ENCODE peak calls at places on chromosomes 12 and 14, in five cellular contexts. E, H, X, N and C are unnamed samples.

GRCh38 chr14:81435578-81436295 is 35.6 kb upstream of the STON2 start:
- DNase-seq in H (no peak), X (peak), E (peak), N (no peak), C (peak)

GRCh38 chr12:34396006-34396860 is 373.9 kb downstream of the ALG10 start:
- DNase-seq in H (peak), N (no peak), X (peak), E (peak), C (peak)

GRCh38 chr14:59870277-59871165 is at the start of gene RTN1:
- DNase-seq in E (peak), N (no peak), H (no peak), X (peak), C (peak)

GRCh38 chr12:45728625-45729232 is 777 bp upstream of the ARID2 start:
- DNase-seq in H (peak), X (peak), N (peak), E (peak), C (peak)

GRCh38 chr14:68783408-68784297 is 9.2 kb downstream of the ZFP36L1 start:
- DNase-seq in E (peak), H (no peak), X (no peak), N (no peak), C (no peak)

GRCh38 chr14:67166450-67166853 is 22.8 kb upstream of the GARIN2 start:
- DNase-seq in N (no peak), H (no peak), E (peak), X (peak), C (peak)

GRCh38 chr12:6821674-6822433 is at the start of gene GPR162:
- DNase-seq in X (no peak), N (no peak), E (peak), H (no peak), C (peak)

GRCh38 chr14:98138666-98139065 is 1133.3 kb downstream of the BCL11B start:
- DNase-seq in X (peak), H (no peak), E (peak), N (no peak), C (peak)

GRCh38 chr14:101028971-101029667 is 125.6 kb upstream of the RTL1 start:
- DNase-seq in E (no peak), X (no peak), H (no peak), N (no peak), C (no peak)

GRCh38 chr14:85579957-85580356 is 50.0 kb downstream of the FLRT2 start:
- DNase-seq in X (no peak), N (no peak), E (no peak), H (no peak), C (no peak)

DNA sequence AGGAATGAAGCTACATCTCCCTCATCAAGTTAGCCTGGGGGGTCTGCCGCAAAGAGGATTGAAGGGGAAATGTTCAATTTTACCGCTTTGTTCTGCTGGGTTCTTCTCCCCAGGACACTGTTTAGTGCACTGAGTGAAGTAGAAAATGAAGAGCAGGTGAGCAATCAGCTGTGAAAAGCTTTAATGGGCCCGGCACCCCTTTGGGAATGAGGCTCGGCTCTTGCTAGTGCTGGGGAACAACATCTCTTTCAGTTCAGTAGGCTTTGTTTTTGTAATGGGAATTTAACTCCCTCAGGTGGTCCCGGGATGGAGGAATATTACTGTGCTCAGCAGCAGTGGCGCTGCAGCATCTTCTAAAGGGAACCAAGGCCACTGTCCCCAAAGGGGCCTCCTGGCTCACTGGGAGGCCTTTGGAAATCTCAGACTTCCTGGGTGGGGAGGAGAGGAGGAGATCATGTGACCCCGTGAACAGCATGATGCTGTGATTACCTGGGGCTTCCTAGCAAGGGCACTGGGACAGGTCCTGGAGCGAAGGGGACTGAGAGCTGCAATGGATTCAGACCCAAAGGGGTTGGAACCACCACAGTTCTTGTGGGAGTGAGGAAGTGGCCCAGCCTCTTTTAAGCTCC is 85.2 kb upstream of the MAX start:
- DNase-seq in H (no peak), X (no peak), E (peak), N (no peak), C (no peak)
- TF ChIP-seq CTCF in H (no peak), X (no peak), E (no peak), N (no peak), C (no peak)

GRCh38 chr14:54509546-54510501 is at the start of gene CGRRF1:
- DNase-seq in E (peak), X (peak), H (peak), N (peak), C (peak)
- TF ChIP-seq CTCF in E (peak), X (peak), H (peak), N (peak), C (peak)

DNA sequence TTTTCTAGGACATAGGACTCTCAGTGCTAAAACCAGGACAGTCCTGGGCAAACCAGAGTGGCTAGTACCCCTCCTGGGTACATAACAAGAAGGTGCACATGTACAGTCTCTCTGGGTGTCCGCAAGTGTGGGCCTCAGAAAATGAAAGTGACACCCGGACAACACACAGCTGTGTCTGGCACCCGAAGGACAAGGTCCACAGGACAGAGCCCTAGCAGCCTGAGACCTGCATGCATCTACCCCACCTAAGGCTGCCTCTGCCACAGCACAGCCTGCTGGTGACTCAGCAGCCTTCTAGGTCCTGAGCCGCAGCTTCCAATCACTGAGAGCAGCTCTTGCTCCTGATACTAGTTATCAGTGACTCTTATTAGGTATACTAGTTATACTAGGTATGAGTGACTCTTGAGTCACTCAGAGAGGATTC is 784.1 kb upstream of the TBX3 start:
- DNase-seq in X (no peak), E (peak), N (no peak), H (no peak), C (no peak)
- TF ChIP-seq CTCF in X (no peak), E (peak), N (no peak), H (no peak), C (no peak)

GRCh38 chr12:113939867-113940266 is 26.3 kb downstream of the RBM19 start:
- DNase-seq in N (no peak), X (no peak), H (no peak), E (no peak), C (no peak)

GRCh38 chr12:113942209-113942608 is 23.9 kb downstream of the RBM19 start:
- DNase-seq in H (no peak), N (no peak), E (no peak), X (no peak), C (no peak)

GRCh38 chr12:113938471-113938870 is 27.7 kb downstream of the RBM19 start:
- DNase-seq in H (no peak), E (no peak), N (no peak), X (no peak), C (no peak)

GRCh38 chr12:113940929-113941486 is 25.1 kb downstream of the RBM19 start:
- DNase-seq in X (no peak), N (no peak), E (no peak), H (no peak), C (no peak)

DNA sequence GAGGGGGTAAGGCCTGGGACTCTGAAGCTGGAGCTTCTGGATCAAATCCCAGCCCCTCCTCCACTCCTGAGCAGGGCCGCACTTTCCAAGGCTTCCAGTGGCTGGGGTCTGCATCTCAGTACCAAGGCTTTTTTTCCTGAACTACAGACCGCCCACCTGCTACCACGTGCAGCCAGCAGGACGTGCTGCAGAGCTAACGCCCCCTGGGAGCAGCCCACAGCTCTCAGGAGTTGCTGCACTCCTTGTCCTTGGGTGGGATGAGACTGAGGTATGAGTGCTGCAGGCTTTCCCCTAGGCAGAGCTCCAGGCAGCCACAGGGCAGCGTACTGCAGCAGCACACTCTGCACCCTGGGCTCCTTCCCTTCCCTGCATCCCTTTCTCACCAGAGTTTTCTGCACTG is 25.8 kb downstream of the RBM19 start:
- DNase-seq in H (no peak), E (peak), N (no peak), X (no peak), C (no peak)
- TF ChIP-seq CTCF in H (no peak), E (peak), N (no peak), X (no peak), C (no peak)

GRCh38 chr14:94412671-94413638 is 24.6 kb upstream of the SERPINA1 start:
- DNase-seq in X (no peak), H (peak), N (no peak), E (peak), C (no peak)
- TF ChIP-seq CTCF in X (no peak), H (no peak), N (no peak), E (peak), C (no peak)